ENCODE peak calls at places on chromosomes 2 and 18, in ten cellular contexts. U is naive thymus-derived CD8-positive, alpha-beta T cell; P is ACHN; Q is activated T-helper 1 cell treated with anti-CD3 and anti-CD28 coated beads, Interleukin-12 subunit alpha, Interleukin-12 subunit beta, Interleukin-2, Interleukin-4 antibody, amounts not matched to agents 30 ng/mL and 10 ng/mL and 1 ng/mL, durations not matched to agents 14 hours and 24 hours and 36 hours; M is HEK293T; T is NCI-H1417; E is amniotic stem cell; G is activated CD4-positive, alpha-beta T cell treated with anti-CD3 and anti-CD28 coated beads, Interleukin-2, amount 50 U/mL, for 1 hour; Z is endothelial cell of umbilical vein; X is ELR. L is an unnamed sample.
A peak's percentile ranks its signal among the peaks of the same experiment; 100 is the strongest.

GRCh38 chr2:27954261-27954673 is 63.7 kb downstream of the BABAM2 start:
- DNase-seq in U (no peak), P (peak; percentile 67), Q (no peak), M (no peak), T (no peak), E (no peak), G (no peak), Z (peak; percentile 65), X (peak; percentile 47), L (no peak)

GRCh38 chr2:16553222-16553621 is 112.4 kb downstream of the CYRIA start:
- DNase-seq in U (no peak), P (peak; percentile 54), Q (no peak), M (peak; percentile 37), T (peak; percentile 50), E (no peak), G (no peak), Z (peak; percentile 51), X (peak; percentile 19), L (peak; percentile 5)

GRCh38 chr2:45102141-45102540 is 92.9 kb upstream of the SIX2 start:
- DNase-seq in U (no peak), P (no peak), Q (no peak), M (no peak), T (no peak), E (peak; percentile 4), G (no peak), Z (no peak), X (peak; percentile 20), L (no peak)

GRCh38 chr2:7840651-7841380 is 841.0 kb upstream of the ID2 start:
- DNase-seq in U (no peak), P (no peak), Q (no peak), M (no peak), T (no peak), E (no peak), G (no peak), Z (no peak), X (no peak), L (no peak)

GRCh38 chr18:70384181-70384790 is 95.4 kb downstream of the SOCS6 start:
- DNase-seq in U (no peak), P (peak; percentile 91), Q (no peak), M (no peak), T (no peak), E (peak; percentile 35), G (no peak), Z (no peak), X (peak; percentile 97), L (no peak)

GRCh38 chr2:95297639-95298395 is 670 bp downstream of the KCNIP3 start:
- DNase-seq in U (no peak), P (no peak), Q (no peak), M (no peak), T (peak; percentile 66), E (no peak), G (no peak), Z (no peak), X (no peak), L (no peak)

GRCh38 chr2:25349397-25349796 is 7.7 kb upstream of the DNMT3A start:
- DNase-seq in U (no peak), P (no peak), Q (no peak), M (no peak), T (no peak), E (no peak), G (no peak), Z (no peak), X (peak; percentile 86), L (no peak)

GRCh38 chr2:202327887-202328286 is 48.2 kb upstream of the BMPR2 start:
- DNase-seq in U (no peak), P (no peak), Q (no peak), M (no peak), T (no peak), E (no peak), G (no peak), Z (peak; percentile 42), X (no peak), L (no peak)

GRCh38 chr2:224260605-224261004 is 141.3 kb downstream of the FAM124B start:
- DNase-seq in U (no peak), P (no peak), Q (no peak), M (no peak), T (peak; percentile 3), E (no peak), G (no peak), Z (no peak), X (no peak), L (no peak)

GRCh38 chr2:20198001-20198400 is 26.9 kb downstream of the SDC1 start:
- DNase-seq in U (no peak), P (no peak), Q (no peak), M (no peak), T (peak; percentile 91), E (no peak), G (no peak), Z (no peak), X (no peak), L (no peak)

GRCh38 chr18:79598885-79599175 is 80.8 kb upstream of the CTDP1 start:
- DNase-seq in U (no peak), P (no peak), Q (no peak), M (no peak), T (no peak), E (no peak), G (no peak), Z (no peak), X (no peak), L (no peak)

GRCh38 chr2:104856086-104856972 is 2.4 kb downstream of the POU3F3 start:
- DNase-seq in U (no peak), P (peak; percentile 57), Q (no peak), M (no peak), T (peak; percentile 65), E (no peak), G (no peak), Z (no peak), X (no peak), L (no peak)

GRCh38 chr18:26503382-26503781 is 45.0 kb downstream of the KCTD1 start:
- DNase-seq in U (no peak), P (no peak), Q (no peak), M (no peak), T (peak; percentile 29), E (no peak), G (no peak), Z (no peak), X (no peak), L (peak; percentile 11)

GRCh38 chr18:11512096-11513030 is 97.0 kb upstream of the SLC35G4 start:
- DNase-seq in U (no peak), P (peak; percentile 37), Q (no peak), M (no peak), T (peak; percentile 7), E (no peak), G (no peak), Z (no peak), X (peak; percentile 63), L (no peak)

GRCh38 chr18:57890266-57890665 is 87.2 kb upstream of the ATP8B1 start:
- DNase-seq in U (no peak), P (no peak), Q (no peak), M (no peak), T (no peak), E (no peak), G (no peak), Z (no peak), X (no peak), L (no peak)

GRCh38 chr2:136233315-136233714 is 115.4 kb upstream of the CXCR4 start:
- DNase-seq in U (no peak), P (no peak), Q (no peak), M (no peak), T (no peak), E (no peak), G (no peak), Z (no peak), X (no peak), L (no peak)

GRCh38 chr18:22952525-22952924 is 19.4 kb downstream of the RBBP8 start:
- DNase-seq in U (no peak), P (no peak), Q (no peak), M (no peak), T (no peak), E (no peak), G (no peak), Z (peak; percentile 50), X (peak; percentile 11), L (no peak)

GRCh38 chr2:37456479-37456878 is 112.0 kb downstream of the QPCT start:
- DNase-seq in U (peak; percentile 27), P (no peak), Q (no peak), M (no peak), T (no peak), E (no peak), G (peak; percentile 12), Z (peak; percentile 43), X (no peak), L (no peak)

GRCh38 chr2:125642032-125642431 is 1013.9 kb upstream of the GYPC start:
- DNase-seq in U (no peak), P (no peak), Q (no peak), M (no peak), T (no peak), E (no peak), G (no peak), Z (no peak), X (no peak), L (no peak)

GRCh38 chr2:66418381-66418780 is 16.5 kb upstream of the MEIS1 start:
- DNase-seq in U (no peak), P (no peak), Q (no peak), M (no peak), T (no peak), E (no peak), G (no peak), Z (no peak), X (no peak), L (no peak)

GRCh38 chr2:158202151-158202778 is 100.6 kb downstream of the UPP2 start:
- DNase-seq in U (no peak), P (no peak), Q (no peak), M (no peak), T (peak; percentile 15), E (no peak), G (no peak), Z (peak; percentile 76), X (peak; percentile 6), L (peak; percentile 15)

GRCh38 chr2:61620244-61621159 is 82.3 kb upstream of the XPO1 start:
- DNase-seq in U (no peak), P (peak; percentile 32), Q (no peak), M (no peak), T (no peak), E (peak; percentile 1), G (no peak), Z (peak; percentile 19), X (peak; percentile 90), L (no peak)

L was measured in pulmonary artery endothelial cell.